ENCODE peak calls at places on chromosomes 4 and X, in nine cellular contexts. V, B, R, F, W, A, S, H and E are unnamed samples. For H3K4me1, the result is how much of the 10 kb centered on the place peaks cover.

GRCh38 chrX:71994601-71995000 is 84.0 kb downstream of the NHSL2 start:
- DNase-seq in V (no peak), W (no peak), A (no peak), H (no peak), R (no peak), S (no peak), B (no peak), F (no peak), E (no peak)

GRCh38 chrX:47216393-47216925 is 2.0 kb upstream of the CDK16 start:
- DNase-seq in H (no peak), V (no peak), B (peak), F (no peak), R (no peak), A (no peak), W (no peak), S (no peak), E (no peak)

GRCh38 chrX:17738002-17738713 is 865 bp downstream of the SCML1 start:
- DNase-seq in A (no peak), H (peak), R (peak), V (peak), F (peak), S (no peak), B (peak), W (peak), E (peak)

GRCh38 chr4:18691431-18692200 is 670.1 kb upstream of the LCORL start:
- DNase-seq in A (peak), S (no peak), H (no peak), B (no peak), F (no peak), W (no peak), R (no peak), V (no peak), E (no peak)

GRCh38 chr4:151644625-151645024 is 116.2 kb downstream of the GATB start:
- DNase-seq in S (no peak), B (no peak), W (no peak), F (no peak), H (peak), R (no peak), V (no peak), A (peak), E (peak)

GRCh38 chr4:39259571-39260330 is 77.4 kb downstream of the WDR19 start:
- DNase-seq in H (peak), W (no peak), B (no peak), F (no peak), S (no peak), R (peak), A (no peak), V (no peak), E (no peak)

GRCh38 chr4:52614241-52614640 is 44.9 kb downstream of the USP46 start:
- DNase-seq in F (no peak), A (no peak), B (no peak), S (no peak), V (no peak), R (no peak), W (no peak), H (no peak), E (no peak)

GRCh38 chr4:20598626-20599025 is 101.6 kb upstream of the PACRGL start:
- DNase-seq in A (no peak), W (no peak), H (no peak), F (no peak), R (no peak), B (no peak), S (no peak), V (no peak), E (no peak)

GRCh38 chrX:41922694-41923171 is 621 bp downstream of the CASK start:
- DNase-seq in B (peak), H (peak), F (no peak), W (peak), A (peak), V (peak), R (no peak), S (peak), E (peak)

GRCh38 chr4:105990933-105991332 is 95.7 kb downstream of the NPNT start:
- DNase-seq in F (peak), B (peak), A (no peak), W (peak), R (peak), S (no peak), H (peak), V (peak), E (peak)

GRCh38 chr4:16225996-16226815 is at the start of gene TAPT1:
- DNase-seq in F (peak), S (peak), V (peak), B (peak), W (peak), R (peak), A (peak), H (peak), E (peak)

GRCh38 chr4:76987153-76987562 is 37.6 kb downstream of the SEPTIN11 start:
- DNase-seq in A (no peak), S (no peak), F (peak), H (no peak), R (peak), B (no peak), W (no peak), V (no peak), E (no peak)

GRCh38 chrX:49137492-49137891 is 14.0 kb upstream of the GPKOW start:
- DNase-seq in R (no peak), S (no peak), A (no peak), V (no peak), B (no peak), F (no peak), H (no peak), W (no peak), E (no peak)

GRCh38 chrX:42143866-42144592 is 220.7 kb upstream of the CASK start:
- DNase-seq in F (no peak), B (no peak), S (no peak), V (no peak), R (no peak), H (peak), A (no peak), W (no peak), E (no peak)

GRCh38 chrX:41481264-41482109 is 34.3 kb downstream of the NYX start:
- DNase-seq in W (peak), S (no peak), R (no peak), H (peak), F (no peak), B (no peak), V (peak), A (peak), E (peak)

GRCh38 chrX:107674480-107675364 is 46.4 kb downstream of the PRPS1 start:
- DNase-seq in S (peak), W (peak), A (peak), F (peak), H (no peak), R (no peak), V (peak), B (peak), E (no peak)

GRCh38 chrX:105658136-105658535 is 164.2 kb upstream of the NRK start:
- DNase-seq in H (peak), R (no peak), B (no peak), V (no peak), W (no peak), S (no peak), F (no peak), A (no peak), E (no peak)

GRCh38 chrX:10512258-10512657 is 108.1 kb downstream of the MID1 start:
- DNase-seq in R (peak), V (no peak), H (peak), B (no peak), F (no peak), S (no peak), A (no peak), W (no peak), E (no peak)

GRCh38 chr4:87268401-87268800 is 48.0 kb upstream of the KLHL8 start:
- DNase-seq in H (no peak), B (no peak), W (no peak), F (no peak), R (no peak), V (no peak), S (no peak), A (no peak), E (no peak)

GRCh38 chr4:107757860-107758476 is 37.9 kb upstream of the PAPSS1 start:
- DNase-seq in W (no peak), R (peak), V (no peak), B (no peak), F (no peak), H (peak), S (no peak), A (peak), E (no peak)

GRCh38 chr4:170476351-170476750 is 386.6 kb upstream of the AADAT start:
- DNase-seq in S (no peak), W (no peak), V (no peak), H (peak), F (no peak), B (no peak), R (no peak), A (no peak), E (no peak)

GRCh38 chr4:48194986-48195773 is 61.1 kb upstream of the TXK start:
- DNase-seq in V (no peak), R (peak), H (no peak), W (no peak), A (no peak), B (no peak), S (no peak), F (no peak), E (no peak)

GRCh38 chr4:163540977-163541376 is 46.5 kb downstream of the TMA16 start:
- DNase-seq in F (no peak), A (no peak), B (no peak), H (peak), R (peak), W (no peak), S (no peak), V (no peak), E (no peak)

GRCh38 chr4:112348488-112349158 is 51.5 kb downstream of the ALPK1 start:
- DNase-seq in H (peak), R (peak), B (peak), V (peak), A (no peak), W (no peak), S (no peak), F (no peak), E (peak)

GRCh38 chr4:150582881-150583286 is 933 bp downstream of the MAB21L2 start:
- DNase-seq in S (no peak), H (no peak), B (no peak), R (peak), V (no peak), W (no peak), A (no peak), F (no peak), E (peak)

GRCh38 chrX:2863646-2864045 is 34.9 kb downstream of the GYG2 start:
- DNase-seq in A (no peak), V (no peak), B (no peak), R (peak), S (no peak), F (no peak), W (no peak), H (no peak), E (no peak)

GRCh38 chrX:37349131-37350033 is at the start of gene PRRG1:
- DNase-seq in V (peak), R (peak), B (peak), H (peak), W (peak), S (peak), A (no peak), F (peak), E (peak)

GRCh38 chr4:18021470-18021719 is 160 bp downstream of the LCORL start:
- DNase-seq in B (no peak), H (no peak), W (no peak), V (no peak), A (no peak), F (no peak), R (peak), S (no peak), E (no peak)

GRCh38 chr4:8271821-8272220 is 2.3 kb downstream of the HTRA3 start:
- DNase-seq in F (no peak), A (no peak), S (no peak), B (no peak), W (no peak), V (no peak), R (no peak), H (no peak), E (no peak)
- H3K4me1 ChIP-seq in F (half or more), A (under half), S (half or more), B (under half), W (under half), V (under half), R (under half), H (under half), E (under half)

GRCh38 chr4:142265536-142265935 is 580.6 kb downstream of the INPP4B start:
- DNase-seq in B (no peak), V (peak), H (peak), S (no peak), W (peak), A (no peak), F (no peak), R (peak), E (no peak)
- H3K4me3 ChIP-seq in B (no peak), V (peak), H (peak), S (no peak), W (no peak), A (no peak), F (no peak), R (no peak), E (no peak)

DNA sequence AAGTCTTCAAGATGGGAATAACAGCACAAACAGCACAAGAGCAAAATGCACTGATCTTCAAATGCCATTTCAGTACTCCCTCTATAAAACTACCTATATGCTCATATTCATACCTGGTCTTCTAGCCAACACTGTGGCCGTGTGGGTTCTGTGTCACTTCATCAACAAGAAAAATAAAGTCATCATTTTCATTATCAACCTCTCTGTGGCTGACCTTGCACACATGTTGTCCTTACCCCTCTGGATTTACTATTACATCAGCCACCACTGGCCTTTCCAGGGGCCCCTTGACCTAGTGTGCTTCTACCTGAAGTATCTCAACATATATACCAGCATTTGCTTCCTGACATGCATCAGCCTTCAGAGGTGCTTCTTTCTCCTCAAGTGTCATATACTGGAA is 59.6 kb upstream of the GPR174 start:
- DNase-seq in B (no peak), F (no peak), A (no peak), R (no peak), S (no peak), H (no peak), W (no peak), V (no peak), E (no peak)
- TF ChIP-seq CTCF in B (no peak), F (no peak), A (no peak), R (no peak), S (no peak), H (no peak), W (no peak), V (no peak), E (no peak)

GRCh38 chrX:39058724-39059123 is 257.5 kb downstream of the MID1IP1 start:
- DNase-seq in W (no peak), B (no peak), H (no peak), F (no peak), R (no peak), A (no peak), S (no peak), V (no peak), E (no peak)

GRCh38 chrX:39050427-39050826 is 249.2 kb downstream of the MID1IP1 start:
- DNase-seq in R (no peak), H (no peak), W (no peak), S (no peak), B (no peak), A (no peak), F (no peak), V (no peak), E (no peak)

GRCh38 chrX:39047174-39047573 is 245.9 kb downstream of the MID1IP1 start:
- DNase-seq in V (no peak), H (no peak), W (no peak), R (no peak), A (no peak), B (no peak), F (no peak), S (no peak), E (no peak)

GRCh38 chrX:39049975-39050374 is 248.7 kb downstream of the MID1IP1 start:
- DNase-seq in H (no peak), R (no peak), W (no peak), V (no peak), S (no peak), A (no peak), F (no peak), B (no peak), E (no peak)

DNA sequence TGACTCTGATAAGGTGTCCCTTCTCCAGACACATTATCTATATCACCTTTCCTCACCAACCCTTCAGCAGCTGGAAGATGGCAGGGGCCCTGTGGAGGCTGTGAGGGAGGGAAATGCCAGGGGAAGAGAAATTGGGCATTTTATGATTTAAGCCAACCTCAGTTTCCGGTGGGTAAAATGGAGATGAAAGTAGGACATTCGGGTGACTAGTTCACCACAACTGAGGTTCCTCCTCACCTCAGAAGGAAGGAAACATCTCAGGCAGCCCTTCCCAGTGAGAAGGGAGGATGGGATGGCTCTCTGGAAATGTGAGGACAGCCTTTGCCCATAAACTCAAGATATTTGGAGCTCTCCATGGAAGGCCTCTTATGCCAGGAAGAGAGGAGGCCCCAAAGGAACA is 251.5 kb downstream of the MID1IP1 start:
- DNase-seq in W (no peak), B (no peak), A (no peak), R (no peak), H (no peak), S (no peak), F (no peak), V (no peak), E (no peak)
- H3K4me1 ChIP-seq in W (under half), B (under half), A (under half), R (under half), H (under half), S (under half), F (under half), V (under half), E (under half)

GRCh38 chr4:178672512-178672911 is 1230.3 kb upstream of the AGA start:
- DNase-seq in S (no peak), F (no peak), B (no peak), H (peak), A (no peak), V (no peak), R (no peak), W (no peak), E (no peak)
- H3K4me3 ChIP-seq in S (no peak), F (no peak), B (no peak), H (no peak), A (no peak), V (no peak), R (no peak), W (no peak), E (no peak)

GRCh38 chrX:103919336-103919682 is 43.1 kb upstream of the TMSB15B start:
- DNase-seq in H (peak), V (no peak), B (no peak), A (peak), S (no peak), R (peak), W (no peak), F (no peak), E (peak)
- TF ChIP-seq CTCF in H (peak), V (no peak), B (peak), A (peak), S (no peak), R (peak), W (peak), F (peak), E (no peak)

GRCh38 chr4:6773106-6773505 is 9.4 kb upstream of the KIAA0232 start:
- DNase-seq in H (peak), S (peak), F (no peak), R (peak), B (peak), W (no peak), A (no peak), V (no peak), E (no peak)
- H3K4me1 ChIP-seq in H (under half), S (under half), F (under half), R (under half), B (under half), W (under half), A (under half), V (under half), E (under half)

GRCh38 chr4:1793940-1794808 is 1.1 kb downstream of the FGFR3 start:
- DNase-seq in R (no peak), F (no peak), W (no peak), A (no peak), H (no peak), S (no peak), V (no peak), B (no peak), E (no peak)
- H3K4me3 ChIP-seq in R (peak), F (peak), W (peak), A (no peak), H (no peak), S (peak), V (peak), B (peak), E (no peak)

GRCh38 chr4:114398386-114398785 is 200.2 kb upstream of the UGT8 start:
- DNase-seq in F (no peak), A (no peak), W (no peak), R (no peak), H (no peak), B (no peak), V (no peak), S (no peak), E (no peak)
- TF ChIP-seq CTCF in F (no peak), A (no peak), W (no peak), R (no peak), H (no peak), B (no peak), V (no peak), S (no peak), E (no peak)